ENCODE peak calls at places on chromosomes 6 and 20, in seven cellular contexts. X, L, J, V, S, F and A are unnamed samples.

GRCh38 chr6:104940238-104940880 is 16.5 kb upstream of the LIN28B start:
- DNase-seq in V (peak; percentile 38), S (peak; percentile 94), F (peak; percentile 95), X (no peak), J (no peak), L (no peak), A (no peak)

GRCh38 chr6:5063617-5064016 is 21.5 kb upstream of the PPP1R3G start:
- DNase-seq in J (no peak), X (no peak), S (no peak), L (no peak), V (no peak), F (no peak), A (no peak)

GRCh38 chr6:109373762-109374161 is 8.5 kb downstream of the CD164 start:
- DNase-seq in J (no peak), V (no peak), X (no peak), L (no peak), S (no peak), F (no peak), A (no peak)

GRCh38 chr20:63280371-63280770 is 7.8 kb downstream of the ARFGAP1 start:
- DNase-seq in S (no peak), J (no peak), X (no peak), L (no peak), F (no peak), V (no peak), A (no peak)

GRCh38 chr6:29005183-29005885 is at the start of gene ZNF311:
- DNase-seq in F (peak; percentile 34), X (peak; percentile 67), J (no peak), S (no peak), L (peak; percentile 69), V (no peak), A (peak; percentile 62)

GRCh38 chr6:143902827-143903226 is 38.6 kb downstream of the ZC2HC1B start:
- DNase-seq in V (no peak), F (no peak), S (no peak), X (no peak), L (no peak), J (no peak), A (no peak)

GRCh38 chr20:21291026-21291425 is 12.1 kb upstream of the XRN2 start:
- DNase-seq in S (no peak), L (peak; percentile 5), X (peak; percentile 27), J (no peak), V (no peak), F (no peak), A (no peak)

GRCh38 chr6:146351018-146351417 is 192.6 kb upstream of the RAB32 start:
- DNase-seq in X (no peak), J (peak; percentile 6), V (no peak), L (no peak), F (no peak), S (peak; percentile 52), A (no peak)

GRCh38 chr6:14108571-14109410 is 8.8 kb upstream of the CD83 start:
- DNase-seq in J (no peak), S (no peak), F (no peak), X (peak; percentile 12), L (peak; percentile 32), V (no peak), A (no peak)

GRCh38 chr20:56630086-56630493 is 984 bp downstream of the TFAP2C start:
- DNase-seq in F (peak; percentile 95), L (peak; percentile 95), X (peak; percentile 72), V (peak; percentile 54), S (peak; percentile 95), J (peak; percentile 84), A (peak; percentile 91)

GRCh38 chr6:156889986-156890385 is 112.8 kb downstream of the ARID1B start:
- DNase-seq in V (no peak), L (no peak), S (no peak), F (no peak), X (no peak), J (no peak), A (no peak)

GRCh38 chr6:71333700-71334099 is 45.1 kb downstream of the OGFRL1 start:
- DNase-seq in J (no peak), V (no peak), F (no peak), X (peak; percentile 91), L (peak; percentile 92), S (no peak), A (peak; percentile 90)

GRCh38 chr20:59724457-59725366 is 120.4 kb downstream of the PHACTR3 start:
- DNase-seq in V (no peak), F (no peak), L (no peak), X (no peak), S (peak; percentile 82), J (no peak), A (no peak)

GRCh38 chr20:56955673-56956072 is 310.8 kb downstream of the BMP7 start:
- DNase-seq in L (no peak), V (no peak), J (no peak), S (no peak), F (peak; percentile 28), X (no peak), A (no peak)

GRCh38 chr20:54061106-54061881 is 9.1 kb downstream of the BCAS1 start:
- DNase-seq in J (no peak), S (no peak), F (no peak), X (peak; percentile 73), V (no peak), L (peak; percentile 64), A (no peak)
- H3K9ac ChIP-seq in J (no peak overlapping the region), S (no peak overlapping the region), F (no peak overlapping the region), X (no peak overlapping the region), V (no peak overlapping the region), L (no peak overlapping the region), A (peak overlapping the region; percentile 70)

GRCh38 chr20:44649976-44650375 is 1.5 kb downstream of the ADA start:
- DNase-seq in J (no peak), L (no peak), F (no peak), V (no peak), X (no peak), S (peak; percentile 45), A (no peak)

GRCh38 chr20:44646641-44647274 is 4.7 kb downstream of the ADA start:
- DNase-seq in L (no peak), F (no peak), V (no peak), X (peak; percentile 64), S (no peak), J (no peak), A (peak; percentile 31)

GRCh38 chr20:44648579-44648978 is 2.9 kb downstream of the ADA start:
- DNase-seq in V (no peak), S (peak; percentile 76), L (no peak), J (no peak), X (no peak), F (peak; percentile 48), A (no peak)

GRCh38 chr20:44646023-44646640 is 5.4 kb downstream of the ADA start:
- DNase-seq in F (peak; percentile 81), S (peak; percentile 53), L (no peak), J (no peak), X (peak; percentile 71), V (no peak), A (no peak)

GRCh38 chr20:44648068-44648467 is 3.4 kb downstream of the ADA start:
- DNase-seq in L (no peak), X (no peak), S (no peak), F (no peak), V (no peak), J (no peak), A (no peak)
- H3K4me1 ChIP-seq in L (peaks cover 23% of the 10 kb centered on the region), X (peaks cover 11% of the 10 kb centered on the region), S (peaks cover 9% of the 10 kb centered on the region), F (peaks cover 47% of the 10 kb centered on the region), V (peaks cover 25% of the 10 kb centered on the region), J (peaks cover 42% of the 10 kb centered on the region), A (peaks cover 37% of the 10 kb centered on the region)

GRCh38 chr20:31747640-31748039 is 8.6 kb downstream of the TPX2 start:
- DNase-seq in V (no peak), L (no peak), F (no peak), S (no peak), J (no peak), X (no peak), A (no peak)
- H3K36me3 ChIP-seq in V (peaks cover 34% of the 10 kb centered on the region), L (peaks cover 6% of the 10 kb centered on the region), F (peaks cover 18% of the 10 kb centered on the region), S (peaks cover 48% of the 10 kb centered on the region), J (peaks cover 48% of the 10 kb centered on the region), X (peaks cover 2% of the 10 kb centered on the region), A (no peaks in the 10 kb centered on the region)

GRCh38 chr6:147693185-147693584 is 184.7 kb downstream of the SAMD5 start:
- DNase-seq in S (no peak), V (no peak), X (no peak), J (no peak), L (no peak), F (no peak), A (no peak)
- H3K9ac ChIP-seq in S (no peak overlapping the region), V (no peak overlapping the region), X (no peak overlapping the region), J (no peak overlapping the region), L (no peak overlapping the region), F (no peak overlapping the region), A (no peak overlapping the region)

GRCh38 chr6:1609662-1610496 is at the start of gene FOXC1:
- DNase-seq in S (peak; percentile 93), V (no peak), X (peak; percentile 86), L (peak; percentile 93), J (no peak), F (peak; percentile 91), A (peak; percentile 97)

GRCh38 chr6:1608976-1609661 is 596 bp upstream of the FOXC1 start:
- DNase-seq in X (no peak), F (peak; percentile 57), J (no peak), L (peak; percentile 22), S (peak; percentile 82), V (no peak), A (peak; percentile 76)

GRCh38 chr6:1607557-1608221 is 2.0 kb upstream of the FOXC1 start:
- DNase-seq in S (peak; percentile 95), J (no peak), L (no peak), X (no peak), V (peak; percentile 75), F (peak; percentile 88), A (no peak)

GRCh38 chr6:1607236-1607556 is 2.5 kb upstream of the FOXC1 start:
- DNase-seq in V (no peak), J (no peak), S (no peak), L (no peak), F (no peak), X (no peak), A (no peak)

GRCh38 chr6:1608222-1608975 is 1.3 kb upstream of the FOXC1 start:
- DNase-seq in V (no peak), J (no peak), X (no peak), F (peak; percentile 50), S (peak; percentile 75), L (no peak), A (no peak)
- H3K4me1 ChIP-seq in V (peaks cover 22% of the 10 kb centered on the region), J (peaks cover 7% of the 10 kb centered on the region), X (peaks cover 4% of the 10 kb centered on the region), F (peaks cover 25% of the 10 kb centered on the region), S (peaks cover 7% of the 10 kb centered on the region), L (peaks cover 16% of the 10 kb centered on the region), A (peaks cover 38% of the 10 kb centered on the region)